ENCODE peak calls at places on chromosomes 5 and 9, in eight cellular contexts. One of them, this sample, is unnamed.
A peak's percentile ranks its signal among the peaks of the same experiment; 100 is the strongest.

GRCh38 chr9:3478549-3478953 is 47.2 kb downstream of the RFX3 start:
- DNase-seq in K562: no peak
- DNase-seq in stomach: no peak
- DNase-seq in A549: no peak
- DNase-seq in ovary: no peak
- DNase-seq in SK-N-SH: no peak
- DNase-seq in H1: no peak
- DNase-seq in transverse colon: no peak
- DNase-seq in this sample: no peak

GRCh38 chr5:166441-167372 is 24.6 kb upstream of the LRRC14B start:
- DNase-seq in K562: no peak
- DNase-seq in stomach: peak; percentile 38
- DNase-seq in A549: no peak
- DNase-seq in ovary: no peak
- DNase-seq in SK-N-SH: no peak
- DNase-seq in H1: no peak
- DNase-seq in transverse colon: no peak
- DNase-seq in this sample: no peak

GRCh38 chr9:119801311-119801710 is 432.1 kb upstream of the BRINP1 start:
- DNase-seq in K562: no peak
- DNase-seq in stomach: no peak
- DNase-seq in A549: no peak
- DNase-seq in ovary: no peak
- DNase-seq in SK-N-SH: no peak
- DNase-seq in H1: no peak
- DNase-seq in transverse colon: no peak
- DNase-seq in this sample: no peak

GRCh38 chr9:84061613-84062205 is 81.1 kb downstream of the RMI1 start:
- DNase-seq in K562: no peak
- DNase-seq in stomach: no peak
- DNase-seq in A549: no peak
- DNase-seq in ovary: no peak
- DNase-seq in SK-N-SH: no peak
- DNase-seq in H1: no peak
- DNase-seq in transverse colon: peak; percentile 17
- DNase-seq in this sample: no peak

GRCh38 chr9:33166263-33167083 is 663 bp downstream of the B4GALT1 start:
- DNase-seq in K562: peak; percentile 55
- DNase-seq in stomach: peak; percentile 65
- DNase-seq in A549: no peak
- DNase-seq in ovary: peak; percentile 62
- DNase-seq in SK-N-SH: peak; percentile 82
- DNase-seq in H1: no peak
- DNase-seq in transverse colon: peak; percentile 63
- DNase-seq in this sample: peak; percentile 28

GRCh38 chr9:88593537-88594185 is 58.7 kb downstream of the NXNL2 start:
- DNase-seq in K562: peak; percentile 36
- DNase-seq in stomach: peak; percentile 54
- DNase-seq in A549: peak; percentile 57
- DNase-seq in ovary: peak; percentile 66
- DNase-seq in SK-N-SH: peak; percentile 62
- DNase-seq in H1: no peak
- DNase-seq in transverse colon: peak; percentile 37
- DNase-seq in this sample: peak; percentile 87

GRCh38 chr5:116320486-116320885 is 235.7 kb downstream of the COMMD10 start:
- DNase-seq in K562: no peak
- DNase-seq in stomach: no peak
- DNase-seq in A549: no peak
- DNase-seq in ovary: no peak
- DNase-seq in SK-N-SH: no peak
- DNase-seq in H1: no peak
- DNase-seq in transverse colon: no peak
- DNase-seq in this sample: no peak

GRCh38 chr5:67235399-67236110 is 39.0 kb upstream of the CD180 start:
- DNase-seq in K562: no peak
- DNase-seq in stomach: no peak
- DNase-seq in A549: no peak
- DNase-seq in ovary: no peak
- DNase-seq in SK-N-SH: no peak
- DNase-seq in H1: no peak
- DNase-seq in transverse colon: no peak
- DNase-seq in this sample: no peak

GRCh38 chr9:85483214-85483613 is 258.5 kb downstream of the AGTPBP1 start:
- DNase-seq in K562: no peak
- DNase-seq in stomach: no peak
- DNase-seq in A549: peak; percentile 32
- DNase-seq in ovary: no peak
- DNase-seq in SK-N-SH: no peak
- DNase-seq in H1: no peak
- DNase-seq in transverse colon: no peak
- DNase-seq in this sample: no peak

GRCh38 chr9:89640801-89641200 is 36.0 kb downstream of the GADD45G start:
- DNase-seq in K562: no peak
- DNase-seq in stomach: no peak
- DNase-seq in A549: no peak
- DNase-seq in ovary: no peak
- DNase-seq in SK-N-SH: no peak
- DNase-seq in H1: no peak
- DNase-seq in transverse colon: no peak
- DNase-seq in this sample: no peak

GRCh38 chr5:5767286-5767928 is 344.9 kb downstream of the ICE1 start:
- DNase-seq in K562: no peak
- DNase-seq in stomach: peak; percentile 51
- DNase-seq in A549: no peak
- DNase-seq in ovary: no peak
- DNase-seq in SK-N-SH: no peak
- DNase-seq in H1: no peak
- DNase-seq in transverse colon: no peak
- DNase-seq in this sample: no peak

GRCh38 chr5:74596930-74597329 is 43.6 kb downstream of the ENC1 start:
- DNase-seq in K562: no peak
- DNase-seq in stomach: no peak
- DNase-seq in A549: no peak
- DNase-seq in ovary: no peak
- DNase-seq in SK-N-SH: no peak
- DNase-seq in H1: peak; percentile 54
- DNase-seq in transverse colon: no peak
- DNase-seq in this sample: no peak

GRCh38 chr9:100229561-100229960 is 123.2 kb downstream of the TEX10 start:
- DNase-seq in K562: no peak
- DNase-seq in stomach: no peak
- DNase-seq in A549: no peak
- DNase-seq in ovary: no peak
- DNase-seq in SK-N-SH: no peak
- DNase-seq in H1: no peak
- DNase-seq in transverse colon: no peak
- DNase-seq in this sample: no peak

GRCh38 chr9:33407061-33407460 is 4.7 kb upstream of the AQP7 start:
- DNase-seq in K562: no peak
- DNase-seq in stomach: no peak
- DNase-seq in A549: no peak
- DNase-seq in ovary: no peak
- DNase-seq in SK-N-SH: no peak
- DNase-seq in H1: no peak
- DNase-seq in transverse colon: no peak
- DNase-seq in this sample: no peak

GRCh38 chr9:95040106-95040505 is 277.4 kb downstream of the FANCC start:
- DNase-seq in K562: no peak
- DNase-seq in stomach: no peak
- DNase-seq in A549: no peak
- DNase-seq in ovary: no peak
- DNase-seq in SK-N-SH: no peak
- DNase-seq in H1: no peak
- DNase-seq in transverse colon: no peak
- DNase-seq in this sample: no peak

GRCh38 chr9:91898451-91899433 is 51.3 kb downstream of the ROR2 start:
- DNase-seq in K562: peak; percentile 78
- DNase-seq in stomach: peak; percentile 39
- DNase-seq in A549: no peak
- DNase-seq in ovary: no peak
- DNase-seq in SK-N-SH: peak; percentile 68
- DNase-seq in H1: no peak
- DNase-seq in transverse colon: peak; percentile 37
- DNase-seq in this sample: no peak

GRCh38 chr9:14097215-14097614 is 216.7 kb downstream of the NFIB start:
- DNase-seq in K562: no peak
- DNase-seq in stomach: no peak
- DNase-seq in A549: peak; percentile 27
- DNase-seq in ovary: no peak
- DNase-seq in SK-N-SH: peak; percentile 41
- DNase-seq in H1: no peak
- DNase-seq in transverse colon: no peak
- DNase-seq in this sample: no peak

GRCh38 chr5:1380011-1380817 is 35.3 kb upstream of the CLPTM1L start:
- DNase-seq in K562: peak; percentile 57
- DNase-seq in stomach: peak; percentile 63
- DNase-seq in A549: peak; percentile 78
- DNase-seq in ovary: no peak
- DNase-seq in SK-N-SH: peak; percentile 67
- DNase-seq in H1: no peak
- DNase-seq in transverse colon: peak; percentile 54
- DNase-seq in this sample: no peak

GRCh38 chr5:145739824-145740223 is 95.3 kb downstream of the PRELID2 start:
- DNase-seq in K562: no peak
- DNase-seq in stomach: no peak
- DNase-seq in A549: no peak
- DNase-seq in ovary: no peak
- DNase-seq in SK-N-SH: no peak
- DNase-seq in H1: no peak
- DNase-seq in transverse colon: no peak
- DNase-seq in this sample: no peak

GRCh38 chr5:95554647-95555548 is at the start of the genes ARSK and SKIC3:
- DNase-seq in K562: peak; percentile 86
- DNase-seq in stomach: peak; percentile 96
- DNase-seq in A549: peak; percentile 98
- DNase-seq in ovary: peak; percentile 94
- DNase-seq in SK-N-SH: peak; percentile 92
- DNase-seq in H1: peak; percentile 91
- DNase-seq in transverse colon: peak; percentile 95
- DNase-seq in this sample: peak; percentile 94
- H3K4me3 ChIP-seq in K562: peak within 1 kb of the TSS; percentile 66
- H3K4me3 ChIP-seq in stomach: peak within 1 kb of the TSS; percentile 87
- H3K4me3 ChIP-seq in A549: peak within 1 kb of the TSS; percentile 68
- H3K4me3 ChIP-seq in ovary: peak within 1 kb of the TSS; percentile 87
- H3K4me3 ChIP-seq in SK-N-SH: peak within 1 kb of the TSS; percentile 92
- H3K4me3 ChIP-seq in H1: peak within 1 kb of the TSS; percentile 75
- H3K4me3 ChIP-seq in transverse colon: peak within 1 kb of the TSS; percentile 62
- H3K4me3 ChIP-seq in this sample: peak within 1 kb of the TSS; percentile 71

DNA sequence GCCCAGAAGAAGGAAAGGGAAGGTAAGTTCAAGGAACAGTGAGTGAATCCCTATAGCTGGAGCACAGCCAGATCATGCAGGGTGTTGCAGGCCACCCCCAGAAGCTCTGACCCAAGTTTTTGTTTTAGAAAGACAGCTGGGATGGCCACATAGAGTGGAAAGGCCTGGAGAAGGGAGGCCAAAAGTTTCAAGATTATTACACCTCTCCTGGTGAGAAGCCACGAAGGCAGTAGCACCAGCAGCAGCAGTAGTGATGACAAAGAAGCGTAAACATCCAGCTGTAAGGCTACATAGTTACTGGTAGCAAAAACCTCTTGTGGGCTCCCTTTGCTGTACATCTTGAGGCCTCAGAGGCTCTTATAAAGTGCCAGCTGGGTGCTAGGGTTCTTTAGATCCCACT is 11.7 kb downstream of the ADAMTSL1 start:
- DNase-seq in K562: no peak
- DNase-seq in stomach: no peak
- DNase-seq in A549: no peak
- DNase-seq in ovary: no peak
- DNase-seq in SK-N-SH: no peak
- DNase-seq in H1: no peak
- DNase-seq in transverse colon: no peak
- DNase-seq in this sample: no peak
- TF ChIP-seq EP300 in K562: no peak
- TF ChIP-seq EP300 in stomach: no peak
- TF ChIP-seq EP300 in A549: no peak
- TF ChIP-seq EP300 in ovary: no peak
- TF ChIP-seq EP300 in SK-N-SH: no peak
- TF ChIP-seq EP300 in H1: no peak
- TF ChIP-seq EP300 in transverse colon: no peak
- TF ChIP-seq EP300 in this sample: no peak

GRCh38 chr9:129487307-129487657 is 133.6 kb downstream of the C9orf50 start:
- DNase-seq in K562: no peak
- DNase-seq in stomach: no peak
- DNase-seq in A549: peak; percentile 59
- DNase-seq in ovary: no peak
- DNase-seq in SK-N-SH: no peak
- DNase-seq in H1: no peak
- DNase-seq in transverse colon: no peak
- DNase-seq in this sample: no peak
- H3K27ac ChIP-seq in K562: peak overlapping the region; percentile 100
- H3K27ac ChIP-seq in stomach: peak overlapping the region; percentile 98
- H3K27ac ChIP-seq in A549: peak overlapping the region; percentile 99
- H3K27ac ChIP-seq in ovary: peak overlapping the region; percentile 100
- H3K27ac ChIP-seq in SK-N-SH: peak overlapping the region; percentile 83
- H3K27ac ChIP-seq in H1: no peak overlapping the region
- H3K27ac ChIP-seq in transverse colon: peak overlapping the region; percentile 99
- H3K27ac ChIP-seq in this sample: peak overlapping the region; percentile 100

GRCh38 chr5:132489051-132489770 is 1.4 kb downstream of the IRF1 start:
- DNase-seq in K562: peak; percentile 21
- DNase-seq in stomach: peak; percentile 26
- DNase-seq in A549: no peak
- DNase-seq in ovary: peak; percentile 19
- DNase-seq in SK-N-SH: no peak
- DNase-seq in H1: no peak
- DNase-seq in transverse colon: peak; percentile 32
- DNase-seq in this sample: peak; percentile 4

GRCh38 chr5:132487095-132487428 is 3.5 kb downstream of the IRF1 start:
- DNase-seq in K562: no peak
- DNase-seq in stomach: no peak
- DNase-seq in A549: no peak
- DNase-seq in ovary: peak; percentile 11
- DNase-seq in SK-N-SH: no peak
- DNase-seq in H1: no peak
- DNase-seq in transverse colon: peak; percentile 6
- DNase-seq in this sample: no peak

GRCh38 chr5:132487841-132488555 is 2.6 kb downstream of the IRF1 start:
- DNase-seq in K562: no peak
- DNase-seq in stomach: peak; percentile 25
- DNase-seq in A549: no peak
- DNase-seq in ovary: peak; percentile 11
- DNase-seq in SK-N-SH: no peak
- DNase-seq in H1: no peak
- DNase-seq in transverse colon: peak; percentile 15
- DNase-seq in this sample: no peak

GRCh38 chr5:132489871-132490483 is 596 bp downstream of the IRF1 start:
- DNase-seq in K562: peak; percentile 89
- DNase-seq in stomach: peak; percentile 69
- DNase-seq in A549: peak; percentile 25
- DNase-seq in ovary: peak; percentile 67
- DNase-seq in SK-N-SH: peak; percentile 87
- DNase-seq in H1: no peak
- DNase-seq in transverse colon: peak; percentile 69
- DNase-seq in this sample: peak; percentile 30

DNA sequence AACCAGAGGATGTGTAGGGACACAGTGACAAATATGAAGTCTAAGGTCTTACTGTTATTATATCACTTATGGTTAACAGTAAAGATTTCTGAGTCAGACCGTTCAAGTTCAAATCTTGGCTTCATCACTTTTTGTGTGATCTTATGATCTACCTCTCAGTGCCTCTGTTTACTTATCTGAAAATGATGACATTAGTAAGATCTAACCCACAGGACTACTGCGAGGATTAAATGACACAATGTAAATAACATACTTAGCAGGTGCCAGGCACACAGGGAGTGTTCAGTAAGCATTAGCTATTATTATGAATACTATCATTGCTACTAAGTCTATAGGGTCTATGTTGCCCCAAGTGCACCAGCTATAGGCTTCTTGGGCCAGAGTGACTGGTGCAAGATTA is 2.0 kb downstream of the IRF1 start:
- DNase-seq in K562: no peak
- DNase-seq in stomach: no peak
- DNase-seq in A549: no peak
- DNase-seq in ovary: no peak
- DNase-seq in SK-N-SH: no peak
- DNase-seq in H1: no peak
- DNase-seq in transverse colon: no peak
- DNase-seq in this sample: no peak
- H3K4me3 ChIP-seq in K562: no peak overlapping the region
- H3K4me3 ChIP-seq in stomach: peak overlapping the region; percentile 87
- H3K4me3 ChIP-seq in A549: no peak overlapping the region
- H3K4me3 ChIP-seq in ovary: no peak overlapping the region
- H3K4me3 ChIP-seq in SK-N-SH: peak overlapping the region; percentile 86
- H3K4me3 ChIP-seq in H1: no peak overlapping the region
- H3K4me3 ChIP-seq in transverse colon: peak overlapping the region; percentile 93
- H3K4me3 ChIP-seq in this sample: peak overlapping the region; percentile 97